ENCODE peak calls at places on chromosomes 16 and 17, in nine cellular contexts. V is cardiac fibroblast; E is uterus; P is A172; K is cardiac muscle cell; M is GM10248; L is fibroblast of pulmonary artery; S is stimulated activated CD4-positive, alpha-beta T cell treated with anti-CD3 and anti-CD28 coated beads, Interleukin-4, amount 100 ng/mL, for 4 hours; N is effector memory CD4-positive, alpha-beta T cell. Z is an unnamed sample.

GRCh38 chr16:72311426-72311825 is 139.5 kb upstream of the PMFBP1 start:
- DNase-seq in V (peak; percentile 54), E (no peak), P (peak; percentile 23), K (no peak), M (no peak), L (no peak), S (no peak), N (no peak), Z (peak; percentile 33)

GRCh38 chr16:69745959-69746358 is 8.8 kb downstream of the NOB1 start:
- DNase-seq in V (no peak), E (no peak), P (no peak), K (no peak), M (no peak), L (no peak), S (no peak), N (no peak), Z (no peak)

GRCh38 chr16:72621651-72622050 is 426.3 kb downstream of the ZFHX3 start:
- DNase-seq in V (peak; percentile 7), E (no peak), P (no peak), K (no peak), M (no peak), L (peak; percentile 10), S (no peak), N (no peak), Z (no peak)

GRCh38 chr17:81135503-81136283 is 29.6 kb upstream of the PVALEF start:
- DNase-seq in V (no peak), E (no peak), P (no peak), K (no peak), M (no peak), L (no peak), S (no peak), N (no peak), Z (no peak)

GRCh38 chr17:39598047-39598481 is 9.7 kb downstream of the NEUROD2 start:
- DNase-seq in V (no peak), E (no peak), P (no peak), K (no peak), M (no peak), L (no peak), S (no peak), N (no peak), Z (no peak)

GRCh38 chr16:22130528-22130927 is 31.8 kb upstream of the SDR42E2 start:
- DNase-seq in V (no peak), E (no peak), P (no peak), K (no peak), M (no peak), L (no peak), S (no peak), N (no peak), Z (no peak)

GRCh38 chr16:3467920-3468319 is 24.4 kb downstream of the NAA60 start:
- DNase-seq in V (no peak), E (no peak), P (peak; percentile 46), K (no peak), M (no peak), L (peak; percentile 36), S (no peak), N (no peak), Z (peak; percentile 42)

GRCh38 chr16:66619534-66620418 is 15.3 kb downstream of the CMTM3 start:
- DNase-seq in V (peak; percentile 66), E (no peak), P (peak; percentile 73), K (peak; percentile 77), M (no peak), L (peak; percentile 64), S (no peak), N (no peak), Z (no peak)

GRCh38 chr16:10577305-10578202 is 2.8 kb downstream of the EMP2 start:
- DNase-seq in V (peak; percentile 36), E (no peak), P (no peak), K (peak; percentile 91), M (no peak), L (no peak), S (no peak), N (no peak), Z (no peak)

GRCh38 chr17:21297026-21297520 is 12.6 kb downstream of the MAP2K3 start:
- DNase-seq in V (peak; percentile 27), E (no peak), P (no peak), K (no peak), M (no peak), L (no peak), S (no peak), N (no peak), Z (peak; percentile 53)

GRCh38 chr16:67562918-67563707 is 787 bp downstream of the CTCF start:
- DNase-seq in V (peak; percentile 59), E (peak; percentile 61), P (no peak), K (peak; percentile 90), M (no peak), L (peak; percentile 45), S (peak; percentile 53), N (peak; percentile 53), Z (peak; percentile 29)

GRCh38 chr16:25224731-25225319 is 8.1 kb downstream of the AQP8 start:
- DNase-seq in V (no peak), E (no peak), P (no peak), K (no peak), M (no peak), L (no peak), S (no peak), N (no peak), Z (no peak)

Z was measured in MG63.